ENCODE peak calls at places on chromosomes 7 and 10, in four cellular contexts. F, V, Y and X are unnamed samples. For H3K4me1, the result is how much of the 10 kb centered on the place peaks cover.

GRCh38 chr7:110446658-110447057 is 644.3 kb upstream of the LRRN3 start:
- DNase-seq in F (no peak), V (no peak), Y (no peak), X (no peak)

GRCh38 chr7:36021917-36022550 is 131.0 kb upstream of the EEPD1 start:
- DNase-seq in F (no peak), V (no peak), Y (no peak), X (no peak)

GRCh38 chr7:117186218-117186617 is 136.6 kb downstream of the WNT2 start:
- DNase-seq in F (no peak), V (no peak), Y (peak), X (no peak)

GRCh38 chr10:105797234-105797890 is 1156.3 kb downstream of the SORCS3 start:
- DNase-seq in F (no peak), V (peak), Y (no peak), X (no peak)

GRCh38 chr10:24756283-24756682 is 32.6 kb upstream of the ARHGAP21 start:
- DNase-seq in F (no peak), V (no peak), Y (no peak), X (no peak)

GRCh38 chr7:90262438-90262837 is 17.5 kb downstream of the CFAP69 start:
- DNase-seq in F (no peak), V (peak), Y (peak), X (no peak)

GRCh38 chr7:77525231-77525630 is 11.9 kb upstream of the PTPN12 start:
- DNase-seq in F (no peak), V (peak), Y (peak), X (no peak)

GRCh38 chr10:3192856-3193635 is 20.5 kb upstream of the PITRM1 start:
- DNase-seq in F (peak), V (peak), Y (peak), X (peak)

GRCh38 chr10:70925377-70926214 is 37.2 kb upstream of the PCBD1 start:
- DNase-seq in F (no peak), V (peak), Y (no peak), X (peak)

GRCh38 chr10:36446873-36447272 is 678.5 kb upstream of the ANKRD30A start:
- DNase-seq in F (no peak), V (no peak), Y (no peak), X (no peak)

GRCh38 chr7:7293092-7293491 is 110.7 kb downstream of the C1GALT1 start:
- DNase-seq in F (no peak), V (no peak), Y (no peak), X (no peak)

GRCh38 chr10:97589479-97589878 is at the start of gene C10orf62:
- DNase-seq in F (no peak), V (no peak), Y (no peak), X (no peak)

DNA sequence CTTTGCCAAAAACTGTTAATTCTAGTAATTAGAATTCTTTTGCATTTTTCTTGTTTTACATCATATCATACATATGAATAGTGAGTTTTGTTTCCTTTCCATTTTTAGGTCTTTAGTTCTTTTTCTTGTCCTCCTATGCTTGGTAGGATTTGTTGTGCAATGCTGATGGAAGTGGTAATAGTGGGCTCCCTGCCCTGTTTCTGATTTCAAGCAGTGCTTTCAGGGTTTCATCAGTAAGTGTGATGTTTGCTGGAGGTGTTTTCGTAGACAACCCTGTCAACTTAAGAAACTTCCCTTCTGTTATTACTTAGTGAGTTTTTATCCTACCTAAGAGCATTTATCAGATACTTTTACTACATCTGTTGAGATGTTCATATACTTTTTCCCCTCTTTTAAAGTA is 50.5 kb downstream of the CSGALNACT2 start:
- DNase-seq in F (no peak), V (peak), Y (peak), X (no peak)
- H3K4me3 ChIP-seq in F (no peak), V (no peak), Y (no peak), X (no peak)

GRCh38 chr10:101932182-101932581 is 88.6 kb upstream of the KCNIP2 start:
- DNase-seq in F (no peak), V (no peak), Y (no peak), X (no peak)
- H3K4me1 ChIP-seq in F (under half), V (under half), Y (under half), X (under half)

GRCh38 chr7:123745437-123745836 is 3.4 kb downstream of the WASL start:
- DNase-seq in F (no peak), V (no peak), Y (no peak), X (no peak)
- H3K4me3 ChIP-seq in F (no peak), V (peak), Y (no peak), X (no peak)

GRCh38 chr10:112955736-112956421 is 5.8 kb downstream of the TCF7L2 start:
- DNase-seq in F (no peak), V (peak), Y (peak), X (no peak)
- H3K4me1 ChIP-seq in F (half or more), V (half or more), Y (under half), X (under half)

DNA sequence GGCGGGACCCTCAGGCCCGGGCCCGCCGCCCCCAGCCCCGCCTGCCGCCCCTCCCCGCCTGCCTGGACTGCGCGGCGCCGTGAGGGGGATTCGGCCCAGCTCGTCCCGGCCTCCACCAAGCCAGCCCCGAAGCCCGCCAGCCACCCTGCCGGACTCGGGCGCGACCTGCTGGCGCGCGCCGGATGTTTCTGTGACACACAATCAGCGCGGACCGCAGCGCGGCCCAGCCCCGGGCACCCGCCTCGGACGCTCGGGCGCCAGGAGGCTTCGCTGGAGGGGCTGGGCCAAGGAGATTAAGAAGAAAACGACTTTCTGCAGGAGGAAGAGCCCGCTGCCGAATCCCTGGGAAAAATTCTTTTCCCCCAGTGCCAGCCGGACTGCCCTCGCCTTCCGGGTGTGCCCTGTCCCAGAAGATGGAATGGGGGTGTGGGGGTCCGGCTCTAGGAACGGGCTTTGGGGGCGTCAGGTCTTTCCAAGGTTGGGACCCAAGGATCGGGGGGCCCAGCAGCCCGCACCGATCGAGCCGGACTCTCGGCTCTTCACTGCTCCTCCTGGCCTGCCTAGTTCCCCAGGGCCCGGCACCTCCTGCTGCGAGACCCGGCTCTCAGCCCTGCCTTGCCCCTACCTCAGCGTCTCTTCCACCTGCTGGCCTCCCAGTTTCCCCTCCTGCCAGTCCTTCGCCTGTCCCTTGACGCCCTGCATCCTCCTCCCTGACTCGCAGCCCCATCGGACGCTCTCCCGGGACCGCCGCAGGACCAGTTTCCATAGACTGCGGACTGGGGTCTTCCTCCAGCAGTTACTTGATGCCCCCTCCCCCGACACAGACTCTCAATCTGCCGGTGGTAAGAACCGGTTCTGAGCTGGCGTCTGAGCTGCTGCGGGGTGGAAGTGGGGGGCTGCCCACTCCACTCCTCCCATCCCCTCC is 82.7 kb downstream of the PAX2 start:
- DNase-seq in F (no peak), V (peak), Y (no peak), X (no peak)
- H3K4me3 ChIP-seq in F (peak), V (peak), Y (no peak), X (peak)

DNA sequence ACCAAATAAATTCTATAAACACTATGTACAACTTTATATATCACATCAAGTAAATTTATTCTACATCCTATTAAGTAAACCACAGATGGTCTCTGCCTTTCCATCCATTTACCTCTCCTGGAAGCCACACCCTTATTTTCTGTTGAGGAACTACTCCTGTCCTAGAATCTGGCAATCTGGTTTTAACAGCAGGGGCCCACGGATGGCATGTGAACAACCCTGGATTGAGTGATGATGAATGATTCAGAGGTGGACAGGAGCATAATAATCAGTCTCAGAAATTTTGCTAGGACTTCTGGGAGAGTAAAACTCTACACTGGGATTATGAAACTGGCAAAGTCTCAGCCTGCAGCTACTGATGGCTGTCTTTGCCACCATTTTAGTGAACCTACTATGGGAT is 54.1 kb downstream of the CDK6 start:
- DNase-seq in F (no peak), V (no peak), Y (no peak), X (no peak)
- H3K4me1 ChIP-seq in F (under half), V (under half), Y (under half), X (under half)

DNA sequence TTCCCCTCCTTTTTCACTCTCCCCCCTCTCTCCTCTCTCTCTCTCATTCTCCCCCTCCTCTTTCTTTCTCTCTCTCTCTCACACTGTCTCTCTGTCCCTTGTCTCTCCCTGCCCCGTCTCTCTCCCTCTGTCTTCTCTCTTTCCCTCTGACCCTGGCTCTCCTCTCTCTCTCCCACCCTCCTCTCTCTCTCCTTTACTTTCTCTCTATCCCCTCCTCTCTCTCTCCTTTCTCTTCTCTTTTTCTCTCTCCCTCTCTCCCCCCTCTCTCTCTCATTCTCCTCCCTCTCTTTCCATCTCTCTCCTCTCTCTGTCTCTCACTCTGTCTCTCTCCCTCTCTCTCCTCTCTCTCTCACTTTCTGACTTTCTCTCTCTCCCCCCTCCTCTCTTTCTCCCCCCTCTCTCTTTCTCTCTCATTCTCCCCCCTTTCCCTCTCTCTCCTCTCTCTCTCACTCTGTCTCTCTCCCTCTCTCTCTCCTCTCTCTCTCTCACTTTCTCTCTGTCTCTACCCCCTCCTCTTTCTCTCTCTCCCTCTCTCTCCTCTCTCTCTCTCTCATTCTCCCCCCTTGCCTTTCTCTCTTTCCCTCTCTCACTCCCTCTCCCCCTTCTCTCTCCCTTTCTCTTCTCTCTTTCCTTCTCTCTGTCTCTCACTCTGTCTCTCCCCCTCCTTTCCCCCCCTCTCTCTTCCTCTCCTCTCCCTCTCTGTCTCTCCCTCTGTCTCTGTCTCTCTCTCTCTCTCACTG is 18.9 kb upstream of the VPS37D start:
- DNase-seq in F (no peak), V (no peak), Y (no peak), X (no peak)
- H3K4me3 ChIP-seq in F (no peak), V (no peak), Y (no peak), X (no peak)

GRCh38 chr10:79268717-79269116 is 78.6 kb upstream of the PPIF start:
- DNase-seq in F (no peak), V (peak), Y (no peak), X (no peak)

GRCh38 chr10:79269443-79269842 is 77.8 kb upstream of the PPIF start:
- DNase-seq in F (no peak), V (no peak), Y (no peak), X (no peak)

GRCh38 chr10:79269969-79270368 is 77.3 kb upstream of the PPIF start:
- DNase-seq in F (no peak), V (no peak), Y (no peak), X (no peak)

GRCh38 chr10:79272353-79272752 is 74.9 kb upstream of the PPIF start:
- DNase-seq in F (no peak), V (no peak), Y (no peak), X (no peak)

GRCh38 chr10:79270471-79271246 is 76.6 kb upstream of the PPIF start:
- DNase-seq in F (no peak), V (no peak), Y (no peak), X (no peak)
- H3K4me1 ChIP-seq in F (half or more), V (half or more), Y (half or more), X (under half)

GRCh38 chr7:54544356-54545240 is 2.4 kb downstream of the VSTM2A start:
- DNase-seq in F (no peak), V (no peak), Y (no peak), X (no peak)

GRCh38 chr7:54538122-54538521 is 4.1 kb upstream of the VSTM2A start:
- DNase-seq in F (no peak), V (no peak), Y (no peak), X (no peak)

GRCh38 chr7:54542920-54543539 is 855 bp downstream of the VSTM2A start:
- DNase-seq in F (no peak), V (peak), Y (peak), X (no peak)

GRCh38 chr7:54545241-54545563 is 3.0 kb downstream of the VSTM2A start:
- DNase-seq in F (no peak), V (no peak), Y (no peak), X (no peak)

DNA sequence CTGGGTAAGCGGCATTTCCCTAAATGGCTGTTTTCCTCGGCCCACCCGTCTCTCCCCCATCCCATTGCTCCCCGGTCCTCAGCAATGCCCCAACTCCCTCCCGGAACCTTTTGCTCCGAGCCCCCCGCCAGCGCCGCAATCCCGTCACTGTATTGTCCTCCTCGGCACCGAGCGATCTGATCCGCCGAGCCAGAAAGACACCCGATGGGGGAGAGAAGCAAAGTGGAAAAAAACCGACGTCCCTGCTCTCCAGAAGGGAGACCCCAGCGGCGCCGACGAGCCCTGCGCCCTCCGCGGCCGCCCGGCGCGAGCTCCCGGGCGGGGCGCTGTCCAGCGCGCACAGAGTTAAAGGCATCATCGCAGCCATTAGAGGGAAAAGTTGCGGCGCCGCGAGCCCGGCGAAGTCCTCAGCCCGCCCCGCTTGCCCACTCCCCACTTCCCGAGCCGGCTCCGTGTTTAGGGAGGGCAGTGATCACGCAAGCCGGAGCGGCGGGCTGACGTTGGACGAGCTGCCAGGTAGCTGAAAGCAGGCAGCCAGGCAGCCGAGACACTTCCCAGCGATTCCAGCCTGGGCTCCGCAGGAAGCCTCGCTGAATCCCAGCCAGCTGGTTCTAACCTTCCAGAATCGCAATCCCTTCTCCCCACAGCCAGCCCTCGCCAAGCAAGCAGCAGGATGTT is at the start of gene VSTM2A:
- DNase-seq in F (no peak), V (peak), Y (no peak), X (no peak)
- H3K4me3 ChIP-seq in F (peak), V (no peak), Y (no peak), X (no peak)